ENCODE peak calls at places on chromosomes 13 and 19, in five cellular contexts. L is OCI-LY7, U is hepatocyte, J is GM23248, X is HCT116. K is an unnamed sample.

GRCh38 chr19:3778104-3778867 is 6.3 kb upstream of the RAX2 start:
- DNase-seq in L (no peak), U (no peak), J (no peak), X (no peak), K (no peak)

GRCh38 chr13:45468676-45469075 is 3.9 kb downstream of the COG3 start:
- DNase-seq in L (peak), U (no peak), J (peak), X (no peak), K (no peak)

GRCh38 chr13:109874444-109874920 is 88.1 kb upstream of the IRS2 start:
- DNase-seq in L (no peak), U (no peak), J (no peak), X (no peak), K (peak)

GRCh38 chr19:11203194-11204075 is 6.1 kb upstream of the KANK2 start:
- DNase-seq in L (peak), U (peak), J (peak), X (no peak), K (peak)

GRCh38 chr19:18807861-18808331 is 16.8 kb upstream of the COMP start:
- DNase-seq in L (no peak), U (peak), J (peak), X (no peak), K (no peak)

GRCh38 chr13:95535243-95535642 is 17.3 kb upstream of the CLDN10 start:
- DNase-seq in L (no peak), U (peak), J (peak), X (peak), K (peak)

GRCh38 chr19:47790398-47790814 is 11.9 kb downstream of the SELENOW start:
- DNase-seq in L (peak), U (peak), J (peak), X (peak), K (peak)

GRCh38 chr13:19587635-19588300 is 26.4 kb upstream of the TPTE2 start:
- DNase-seq in L (peak), U (peak), J (peak), X (peak), K (peak)

GRCh38 chr13:97276862-97277269 is 54.7 kb downstream of the MBNL2 start:
- DNase-seq in L (no peak), U (no peak), J (peak), X (no peak), K (no peak)

GRCh38 chr19:34459614-34460013 is 21.9 kb upstream of the WTIP start:
- DNase-seq in L (no peak), U (no peak), J (no peak), X (no peak), K (peak)

GRCh38 chr19:28436320-28436719 is 776.6 kb downstream of the UQCRFS1 start:
- DNase-seq in L (peak), U (no peak), J (no peak), X (no peak), K (no peak)

GRCh38 chr13:77975358-77976042 is 56.9 kb upstream of the EDNRB start:
- DNase-seq in L (no peak), U (no peak), J (no peak), X (no peak), K (no peak)

GRCh38 chr19:7746903-7747884 is at the start of gene CD209:
- DNase-seq in L (no peak), U (no peak), J (no peak), X (no peak), K (no peak)

GRCh38 chr13:50080158-50080855 is 65.1 kb downstream of the KCNRG start:
- DNase-seq in L (peak), U (peak), J (peak), X (no peak), K (no peak)

GRCh38 chr19:38691938-38692457 is 44.5 kb downstream of the ACTN4 start:
- DNase-seq in L (no peak), U (peak), J (peak), X (peak), K (no peak)

GRCh38 chr19:38692458-38693379 is 45.3 kb downstream of the ACTN4 start:
- DNase-seq in L (no peak), U (no peak), J (peak), X (no peak), K (no peak)

GRCh38 chr19:38695832-38696732 is 48.2 kb downstream of the CAPN12 start:
- DNase-seq in L (no peak), U (no peak), J (no peak), X (no peak), K (no peak)

GRCh38 chr19:38695319-38695683 is 47.9 kb downstream of the ACTN4 start:
- DNase-seq in L (no peak), U (no peak), J (no peak), X (no peak), K (no peak)

GRCh38 chr19:38693380-38694223 is 46.2 kb downstream of the ACTN4 start:
- DNase-seq in L (peak), U (no peak), J (peak), X (peak), K (peak)
- TF ChIP-seq EZH2phosphoT487 in L (no peak), U (no peak), J (no peak), X (no peak), K (no peak)

GRCh38 chr13:73803997-73804396 is 330.2 kb downstream of the KLF12 start:
- DNase-seq in L (no peak), U (no peak), J (peak), X (no peak), K (peak)

GRCh38 chr13:73810647-73811046 is 323.6 kb downstream of the KLF12 start:
- DNase-seq in L (no peak), U (no peak), J (peak), X (no peak), K (no peak)

GRCh38 chr13:73809561-73809960 is 324.6 kb downstream of the KLF12 start:
- DNase-seq in L (no peak), U (no peak), J (peak), X (no peak), K (peak)
- TF ChIP-seq EZH2phosphoT487 in L (no peak), U (no peak), J (no peak), X (no peak), K (no peak)

GRCh38 chr13:53206455-53206854 is 177.8 kb downstream of the OLFM4 start:
- DNase-seq in L (peak), U (no peak), J (peak), X (no peak), K (peak)
- TF ChIP-seq EZH2phosphoT487 in L (no peak), U (no peak), J (no peak), X (no peak), K (no peak)

GRCh38 chr13:85260896-85261295 is 538.3 kb downstream of the SLITRK6 start:
- DNase-seq in L (no peak), U (no peak), J (no peak), X (no peak), K (no peak)

GRCh38 chr13:85266331-85266730 is 532.9 kb downstream of the SLITRK6 start:
- DNase-seq in L (no peak), U (no peak), J (no peak), X (no peak), K (peak)

GRCh38 chr13:85265296-85265695 is 533.9 kb downstream of the SLITRK6 start:
- DNase-seq in L (no peak), U (no peak), J (no peak), X (no peak), K (no peak)

GRCh38 chr13:85266771-85267170 is 532.4 kb downstream of the SLITRK6 start:
- DNase-seq in L (no peak), U (no peak), J (no peak), X (no peak), K (no peak)

DNA sequence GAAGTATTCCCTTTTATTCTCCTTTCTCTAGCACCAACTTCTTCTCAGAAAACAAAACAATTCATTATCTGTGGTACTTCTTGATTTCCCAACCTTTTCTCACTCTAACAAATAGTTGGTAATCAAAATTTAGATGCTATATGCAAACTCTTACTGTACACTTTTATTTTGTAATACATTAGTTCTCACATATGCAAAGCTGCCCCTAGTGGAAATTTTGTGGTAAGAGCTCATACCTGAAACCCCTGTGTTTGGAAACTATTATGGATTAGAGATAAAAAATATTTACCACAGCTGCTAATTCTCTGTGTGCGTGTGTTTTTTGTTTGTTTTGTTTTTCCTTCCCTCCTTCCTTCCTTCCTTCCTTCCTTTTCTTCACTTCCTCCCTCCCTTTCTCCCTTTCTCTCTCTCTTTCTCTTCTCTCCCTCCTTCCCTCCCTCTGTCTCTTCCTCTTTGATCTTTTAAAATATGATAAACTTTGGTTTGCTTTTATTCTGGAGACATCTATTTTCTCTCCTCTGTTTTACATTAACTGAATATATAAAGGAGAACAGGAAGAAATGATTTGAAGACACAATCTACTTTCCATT is 537.4 kb downstream of the SLITRK6 start:
- DNase-seq in L (peak), U (peak), J (no peak), X (no peak), K (peak)
- TF ChIP-seq EZH2phosphoT487 in L (no peak), U (no peak), J (no peak), X (no peak), K (no peak)

GRCh38 chr13:80297094-80297493 is 43.8 kb downstream of the SPRY2 start:
- DNase-seq in L (no peak), U (peak), J (no peak), X (no peak), K (no peak)
- TF ChIP-seq EZH2phosphoT487 in L (no peak), U (no peak), J (no peak), X (no peak), K (no peak)